ENCODE peak calls at places on chromosomes 16 and 17, in six cellular contexts. Y is MM.1S, I is SK-N-SH, L is HCT116, F is GM23248, Z is PC-3. V is an unnamed sample. For H3K36me3, the result is how much of the 10 kb centered on the place peaks cover.

GRCh38 chr16:67438824-67439393 is 8.0 kb downstream of the HSD11B2 start:
- DNase-seq in Y (no peak), I (no peak), L (no peak), F (no peak), Z (no peak), V (no peak)

GRCh38 chr16:24046442-24046841 is 209.7 kb upstream of the CACNG3 start:
- DNase-seq in Y (no peak), I (no peak), L (no peak), F (no peak), Z (no peak), V (peak)

GRCh38 chr16:71441348-71441781 is 489 bp downstream of the TLE7 start:
- DNase-seq in Y (no peak), I (peak), L (no peak), F (no peak), Z (no peak), V (no peak)

GRCh38 chr17:18321309-18321708 is 6.2 kb downstream of the SMCR8 start:
- DNase-seq in Y (no peak), I (no peak), L (peak), F (peak), Z (peak), V (peak)

GRCh38 chr17:32192379-32192778 is 50.1 kb downstream of the RHOT1 start:
- DNase-seq in Y (no peak), I (no peak), L (no peak), F (peak), Z (peak), V (no peak)

GRCh38 chr17:38444151-38444550 is 15.9 kb downstream of the ARHGAP23 start:
- DNase-seq in Y (peak), I (peak), L (no peak), F (peak), Z (peak), V (peak)

GRCh38 chr17:2982854-2983636 is 80.4 kb downstream of the OR1D5 start:
- DNase-seq in Y (no peak), I (no peak), L (no peak), F (peak), Z (no peak), V (no peak)

GRCh38 chr16:10920726-10921427 is 21.4 kb downstream of the DEXI start:
- DNase-seq in Y (no peak), I (no peak), L (no peak), F (peak), Z (no peak), V (no peak)

GRCh38 chr16:58329147-58329546 is 34.3 kb upstream of the PRSS54 start:
- DNase-seq in Y (no peak), I (no peak), L (no peak), F (peak), Z (peak), V (no peak)

GRCh38 chr17:8056232-8056975 is 17.5 kb downstream of the ALOX15B start:
- DNase-seq in Y (no peak), I (no peak), L (no peak), F (peak), Z (peak), V (no peak)

GRCh38 chr16:19636436-19637267 is 81.1 kb downstream of the VPS35L start:
- DNase-seq in Y (no peak), I (no peak), L (no peak), F (no peak), Z (no peak), V (no peak)
- H3K36me3 ChIP-seq in Y (under half), I (under half), L (under half), F (under half), Z (under half), V (under half)

DNA sequence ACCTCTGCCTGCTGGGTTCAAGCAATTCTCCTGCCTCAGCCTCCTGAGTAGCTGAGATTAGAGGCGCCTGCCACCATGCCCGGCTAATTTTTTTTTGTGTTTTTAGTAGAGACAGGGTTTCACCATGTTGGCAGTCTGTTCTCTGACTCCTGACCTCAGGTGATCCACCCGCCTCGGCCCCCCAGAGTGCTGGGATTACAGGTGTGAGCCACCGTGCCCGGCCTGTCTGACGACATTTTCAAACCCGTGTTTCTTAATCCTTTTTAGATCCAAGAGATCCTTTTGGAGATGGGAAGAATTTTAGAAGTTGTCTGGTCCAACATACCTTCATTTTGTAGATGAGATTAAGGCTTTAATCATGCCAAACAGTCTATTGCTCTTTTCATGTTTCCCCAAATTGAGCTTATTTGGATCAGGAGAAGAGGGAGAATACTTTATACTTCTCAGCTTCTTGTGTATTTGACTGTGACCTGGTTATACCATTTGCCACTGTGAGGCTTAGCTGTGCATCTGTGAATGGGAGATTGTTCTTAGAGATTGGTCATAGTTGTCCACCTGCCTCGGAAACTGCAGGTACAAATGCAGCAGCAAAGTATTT is 25.8 kb downstream of the USP10 start:
- DNase-seq in Y (no peak), I (no peak), L (no peak), F (no peak), Z (no peak), V (no peak)
- H3K9ac ChIP-seq in Y (no peak), I (no peak), L (no peak), F (peak), Z (no peak), V (no peak)

GRCh38 chr16:27841061-27841801 is 222.3 kb downstream of the GSG1L start:
- DNase-seq in Y (no peak), I (no peak), L (no peak), F (no peak), Z (no peak), V (no peak)

GRCh38 chr16:27841911-27842310 is 221.6 kb downstream of the GSG1L start:
- DNase-seq in Y (no peak), I (no peak), L (no peak), F (no peak), Z (no peak), V (no peak)

GRCh38 chr16:27844826-27845225 is 218.7 kb downstream of the GSG1L start:
- DNase-seq in Y (no peak), I (no peak), L (no peak), F (no peak), Z (no peak), V (no peak)

GRCh38 chr16:27847030-27847550 is 216.4 kb downstream of the GSG1L start:
- DNase-seq in Y (no peak), I (no peak), L (no peak), F (no peak), Z (peak), V (no peak)

DNA sequence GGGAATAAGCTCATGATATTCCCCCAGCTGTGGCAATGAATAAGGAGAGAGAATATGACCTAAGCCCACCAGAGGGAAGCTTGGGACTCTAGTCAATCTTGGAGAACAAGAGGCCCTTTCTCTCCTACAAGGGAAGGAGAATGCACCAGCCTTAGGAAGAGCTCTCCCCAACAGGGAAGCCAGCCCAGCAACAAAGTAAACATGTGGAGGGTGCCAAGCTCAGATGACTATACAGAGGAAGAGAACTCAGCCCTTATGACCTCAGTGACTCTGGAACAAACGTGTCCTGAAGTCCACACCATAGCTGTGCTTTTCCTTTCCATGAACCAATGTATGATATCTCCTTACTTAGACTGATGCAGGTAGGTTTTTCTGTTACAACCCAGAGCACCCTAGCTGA is 219.7 kb downstream of the GSG1L start:
- DNase-seq in Y (no peak), I (no peak), L (no peak), F (peak), Z (peak), V (no peak)
- TF ChIP-seq EZH2phosphoT487 in Y (no peak), I (no peak), L (no peak), F (no peak), Z (no peak), V (no peak)

DNA sequence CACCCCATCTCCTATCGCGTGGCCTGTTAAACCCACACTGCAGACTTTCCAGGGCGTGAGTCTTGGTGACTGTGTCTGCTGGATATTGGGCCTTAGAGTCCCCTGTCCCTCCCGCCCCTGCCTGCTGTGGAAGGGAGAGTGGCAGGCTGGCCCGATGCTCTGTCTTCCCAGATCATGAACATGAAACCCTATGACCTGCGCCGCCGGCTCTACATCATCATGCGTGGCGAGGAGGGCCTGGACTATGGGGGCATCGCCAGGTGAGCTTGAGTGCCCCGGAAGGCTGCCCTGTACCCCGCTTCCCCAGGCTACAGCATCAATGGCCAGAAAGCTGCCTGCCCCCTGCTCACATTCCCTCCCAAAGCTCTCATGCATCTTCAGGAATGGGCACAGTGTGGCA is 19.5 kb upstream of the CLEC18A start:
- DNase-seq in Y (no peak), I (no peak), L (no peak), F (no peak), Z (no peak), V (no peak)
- H3K36me3 ChIP-seq in Y (under half), I (under half), L (under half), F (under half), Z (under half), V (under half)

V was measured in neural progenitor cell.